ENCODE peak calls at places on chromosome 12, in six cellular contexts. Y is neuronal stem cell, D is IMR-90, K is mesenchymal stem cell, Z is H1, A is trophoblast cell. U is an unnamed sample. For H3K9me3, the result is how much of the 10 kb centered on the place peaks cover.

GRCh38 chr12:121958521-121959240 is 40.3 kb downstream of the CFAP251 start:
- DNase-seq in Y (no peak), A (no peak), K (peak), Z (no peak), D (peak), U (no peak)

GRCh38 chr12:75646329-75646940 is 135.0 kb upstream of the KRR1 start:
- DNase-seq in A (no peak), D (peak), K (no peak), Z (no peak), Y (no peak), U (no peak)

GRCh38 chr12:7241404-7242005 is 52.0 kb downstream of the PEX5 start:
- DNase-seq in D (peak), K (peak), A (peak), Y (no peak), Z (no peak), U (no peak)

GRCh38 chr12:7118914-7119313 is 9.8 kb downstream of the RBP5 start:
- DNase-seq in Z (no peak), Y (no peak), K (no peak), D (no peak), A (no peak), U (no peak)

GRCh38 chr12:11896530-11896929 is 174.2 kb upstream of the BCL2L14 start:
- DNase-seq in Y (no peak), D (no peak), A (no peak), Z (no peak), K (no peak), U (no peak)

GRCh38 chr12:42732908-42733411 is 143.4 kb upstream of the PRICKLE1 start:
- DNase-seq in K (no peak), Y (no peak), A (no peak), Z (no peak), D (no peak), U (no peak)

GRCh38 chr12:103282124-103282523 is 213.6 kb downstream of the C12orf42 start:
- DNase-seq in Y (no peak), A (no peak), D (no peak), K (no peak), Z (no peak), U (no peak)

GRCh38 chr12:80966001-80966400 is 28.3 kb upstream of the LIN7A start:
- DNase-seq in A (no peak), Y (no peak), Z (peak), K (no peak), D (no peak), U (peak)

GRCh38 chr12:109169676-109170075 is 53.3 kb downstream of the ACACB start:
- DNase-seq in D (peak), A (no peak), K (peak), Y (no peak), Z (no peak), U (no peak)

GRCh38 chr12:80937391-80938238 is at the start of gene LIN7A:
- DNase-seq in K (peak), Z (no peak), D (peak), Y (peak), A (peak), U (peak)

DNA sequence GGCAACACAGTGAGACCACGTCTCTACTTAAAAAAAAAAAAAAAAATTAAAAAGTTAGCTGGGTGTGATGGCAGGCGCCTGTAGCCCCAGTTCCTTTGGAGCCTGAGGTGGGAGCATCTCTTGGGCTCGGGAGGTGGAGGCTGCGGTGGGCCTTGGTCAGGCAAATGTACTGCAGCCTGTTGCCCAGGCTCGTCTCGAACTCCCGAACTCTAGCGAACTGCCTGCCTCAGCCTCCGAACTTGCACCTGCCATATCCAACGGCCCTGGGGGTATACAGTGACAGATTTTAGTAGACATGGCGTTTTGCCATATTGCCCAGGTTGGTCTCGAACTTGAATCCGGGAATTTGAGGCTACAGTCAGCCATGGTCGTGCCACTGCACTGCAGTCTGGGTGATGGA is 195.4 kb downstream of the ALG10 start:
- DNase-seq in D (no peak), K (no peak), Y (no peak), A (no peak), Z (no peak), U (no peak)
- H3K9me3 ChIP-seq in D (under half), K (under half), Y (under half), A (half or more), Z (half or more), U (under half)

DNA sequence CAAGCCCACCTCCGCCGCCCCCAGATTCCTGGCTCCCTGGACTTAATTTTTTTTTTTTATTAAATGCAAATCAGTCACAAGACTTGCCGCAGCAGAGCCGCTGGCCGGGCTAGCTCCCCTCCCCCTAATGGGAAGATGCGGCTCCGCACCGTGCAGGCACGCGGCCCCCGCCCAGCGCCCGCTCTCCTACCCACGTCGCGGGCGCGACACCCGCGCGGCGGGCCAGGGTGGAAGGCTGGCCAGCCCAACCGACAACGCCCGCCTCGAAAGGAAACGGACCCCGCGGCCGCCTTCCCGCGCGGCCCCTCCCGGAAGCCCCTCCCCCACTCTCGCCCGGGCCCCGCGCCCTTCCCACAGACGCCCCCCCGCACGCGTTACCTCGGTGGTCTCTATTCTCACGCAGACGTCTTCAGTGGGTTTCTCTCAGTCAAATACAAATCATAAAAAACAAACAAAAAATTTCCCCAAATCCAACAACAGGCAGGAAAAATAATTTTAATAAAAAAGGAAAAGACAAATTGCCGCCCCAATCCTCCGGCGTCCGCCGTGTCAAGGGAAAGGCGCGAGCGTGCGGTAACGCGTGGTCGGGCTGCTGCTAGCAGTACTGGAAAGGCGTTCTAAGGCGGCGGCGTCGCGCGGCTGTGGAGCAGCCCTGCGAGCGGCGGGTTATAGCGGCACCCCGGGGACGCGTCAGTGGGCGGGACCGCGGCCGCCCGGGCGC is at the start of gene SLC38A2:
- DNase-seq in Y (peak), A (peak), D (peak), K (peak), Z (no peak), U (peak)
- H2BK120ac ChIP-seq in Y (peak), A (peak), D (peak), K (peak), Z (peak), U (peak)

DNA sequence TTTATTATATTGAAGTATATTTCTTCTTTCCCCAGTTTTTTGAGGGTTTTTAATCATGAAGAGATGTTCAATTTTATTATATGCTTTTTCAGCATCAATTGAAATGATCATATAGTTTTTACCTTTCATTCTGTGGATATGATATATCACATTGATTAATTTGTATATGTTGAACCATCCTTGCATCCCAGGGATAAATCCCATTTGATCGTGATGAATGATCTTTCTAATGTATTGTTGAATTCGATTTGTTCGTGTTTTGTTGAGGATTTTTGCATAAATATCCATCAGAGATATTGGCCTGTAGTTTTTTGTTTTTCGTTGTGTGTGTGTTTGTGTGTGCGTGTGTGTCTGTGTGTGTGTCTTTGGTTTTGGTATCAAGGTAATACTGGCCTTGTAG is 196.4 kb downstream of the CRADD start:
- DNase-seq in D (no peak), Y (no peak), Z (no peak), A (no peak), K (no peak), U (no peak)
- H3K9me3 ChIP-seq in D (under half), Y (under half), Z (under half), A (under half), K (half or more), U (under half)

GRCh38 chr12:62724947-62725447 is 210.0 kb downstream of the PPM1H start:
- DNase-seq in D (peak), K (peak), Y (peak), Z (no peak), A (peak), U (peak)

GRCh38 chr12:62724285-62724684 is 210.7 kb downstream of the PPM1H start:
- DNase-seq in Z (no peak), A (no peak), K (no peak), D (no peak), Y (no peak), U (no peak)

GRCh38 chr12:62725781-62726180 is 209.2 kb downstream of the PPM1H start:
- DNase-seq in D (no peak), Z (no peak), A (no peak), K (no peak), Y (no peak), U (no peak)

GRCh38 chr12:62720661-62721330 is 214.2 kb downstream of the PPM1H start:
- DNase-seq in D (peak), Z (no peak), A (no peak), K (peak), Y (no peak), U (no peak)

DNA sequence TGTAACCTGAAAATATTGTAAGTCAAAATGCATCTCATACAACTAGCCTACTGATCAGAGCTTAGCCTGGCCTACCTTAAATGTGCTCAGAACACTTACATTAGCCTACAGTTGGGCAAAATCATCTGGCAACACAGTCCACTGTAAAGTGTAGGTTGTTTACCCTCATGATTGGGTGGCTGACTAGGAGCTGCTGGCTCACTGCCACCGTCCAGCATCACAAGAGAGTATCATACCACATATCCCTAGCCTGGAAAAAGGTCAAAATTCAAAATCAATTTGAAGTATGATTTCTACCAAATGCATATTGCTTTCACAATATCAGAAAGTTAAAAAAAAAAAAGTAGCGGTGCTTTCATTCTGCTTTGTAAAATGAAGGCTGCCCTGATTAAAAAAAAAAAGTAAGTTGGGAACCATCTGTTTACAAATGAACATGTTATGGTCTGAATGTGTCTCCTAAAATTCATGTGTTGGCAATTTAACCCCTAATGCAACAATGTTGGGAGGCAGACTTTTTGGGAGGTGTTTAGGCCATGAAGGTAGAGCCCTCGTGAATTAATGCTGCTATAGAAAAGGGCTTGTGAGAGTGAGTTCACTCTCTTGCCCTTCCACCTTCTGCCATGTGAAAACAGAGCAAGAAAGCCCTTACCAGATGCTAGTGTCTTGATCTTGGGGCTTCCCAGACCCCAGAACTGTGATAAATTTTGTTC is 211.8 kb downstream of the PPM1H start:
- DNase-seq in Z (no peak), A (no peak), D (peak), K (no peak), Y (no peak), U (no peak)
- H2BK120ac ChIP-seq in Z (peak), A (no peak), D (peak), K (no peak), Y (no peak), U (peak)

GRCh38 chr12:34296143-34297041 is 274.1 kb downstream of the ALG10 start:
- DNase-seq in K (no peak), Z (no peak), A (no peak), D (no peak), Y (no peak), U (no peak)

GRCh38 chr12:34297126-34297789 is 275.0 kb downstream of the ALG10 start:
- DNase-seq in K (no peak), Z (no peak), A (no peak), Y (no peak), D (no peak), U (no peak)

GRCh38 chr12:34298176-34298970 is 276.1 kb downstream of the ALG10 start:
- DNase-seq in K (no peak), A (no peak), Y (no peak), D (no peak), Z (no peak), U (no peak)

GRCh38 chr12:34298971-34299801 is 276.9 kb downstream of the ALG10 start:
- DNase-seq in Z (no peak), K (no peak), D (no peak), A (no peak), Y (no peak), U (no peak)

DNA sequence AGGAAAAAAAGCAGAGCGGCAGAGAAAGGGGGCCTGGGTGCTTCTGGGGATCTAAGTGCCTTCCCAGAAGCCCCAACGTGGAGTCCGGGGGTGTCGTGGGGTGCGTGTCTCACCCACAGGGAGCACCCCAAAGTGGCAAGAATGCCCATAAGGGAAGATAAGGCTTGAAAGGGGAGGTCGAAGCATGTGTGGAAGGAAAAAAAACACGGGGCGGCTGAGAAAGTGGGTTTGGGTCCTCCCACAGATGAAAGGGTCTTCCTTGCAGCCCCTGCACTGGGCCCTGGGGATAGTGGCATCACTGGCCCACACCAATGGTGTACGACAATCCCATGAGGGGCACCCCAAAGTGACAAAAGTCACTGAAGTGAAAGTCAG is 275.5 kb downstream of the ALG10 start:
- DNase-seq in K (no peak), Z (no peak), D (no peak), Y (no peak), A (no peak), U (no peak)
- H3K9me3 ChIP-seq in K (under half), Z (half or more), D (half or more), Y (half or more), A (half or more), U (under half)

DNA sequence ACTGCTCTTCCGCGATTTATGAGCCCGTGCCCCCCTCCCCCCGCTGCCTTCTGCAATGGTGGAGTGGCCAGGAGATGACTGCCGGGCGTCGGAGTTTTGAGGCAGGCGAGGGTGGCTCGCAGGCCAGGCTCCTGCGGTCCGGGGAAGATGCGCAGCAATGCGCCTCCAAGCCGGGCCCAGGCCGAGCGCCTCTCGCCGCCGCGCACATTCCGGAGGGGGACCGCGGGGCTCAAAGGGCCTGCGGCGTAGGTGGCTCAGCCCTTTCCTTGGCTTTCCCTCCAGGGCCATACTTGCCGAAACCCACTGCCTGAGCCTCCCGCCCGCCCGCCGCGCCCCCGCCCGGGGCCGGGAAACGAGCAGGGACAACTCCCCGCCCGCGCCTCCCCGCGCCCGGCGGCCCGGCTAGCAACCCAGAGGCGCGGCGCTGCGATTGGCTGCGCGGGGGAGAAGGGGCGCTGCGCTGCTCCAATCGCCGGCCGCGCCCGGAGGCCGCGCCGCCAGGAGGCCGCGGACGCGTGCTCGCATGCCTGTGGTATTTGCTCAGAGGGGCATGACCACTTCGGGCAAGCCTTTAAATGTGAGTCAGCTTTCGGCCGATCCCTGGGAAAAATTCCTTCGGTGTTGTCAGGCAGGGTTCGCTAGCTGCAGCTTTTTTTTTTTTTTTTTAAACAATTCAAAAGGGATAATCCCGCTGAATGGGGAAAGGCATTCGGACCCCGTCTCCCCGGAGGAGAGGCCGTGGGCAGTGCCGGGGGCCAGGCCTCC is 157.9 kb upstream of the PARP11 start:
- DNase-seq in D (peak), A (peak), Z (peak), Y (peak), K (peak), U (peak)
- H2BK120ac ChIP-seq in D (peak), A (peak), Z (peak), Y (peak), K (peak), U (no peak)

GRCh38 chr12:105341010-105341409 is 10.5 kb downstream of the C12orf75 start:
- DNase-seq in D (peak), Z (no peak), K (no peak), A (no peak), Y (no peak), U (no peak)
- H3K9me3 ChIP-seq in D (under half), Z (under half), K (under half), A (under half), Y (under half), U (under half)

DNA sequence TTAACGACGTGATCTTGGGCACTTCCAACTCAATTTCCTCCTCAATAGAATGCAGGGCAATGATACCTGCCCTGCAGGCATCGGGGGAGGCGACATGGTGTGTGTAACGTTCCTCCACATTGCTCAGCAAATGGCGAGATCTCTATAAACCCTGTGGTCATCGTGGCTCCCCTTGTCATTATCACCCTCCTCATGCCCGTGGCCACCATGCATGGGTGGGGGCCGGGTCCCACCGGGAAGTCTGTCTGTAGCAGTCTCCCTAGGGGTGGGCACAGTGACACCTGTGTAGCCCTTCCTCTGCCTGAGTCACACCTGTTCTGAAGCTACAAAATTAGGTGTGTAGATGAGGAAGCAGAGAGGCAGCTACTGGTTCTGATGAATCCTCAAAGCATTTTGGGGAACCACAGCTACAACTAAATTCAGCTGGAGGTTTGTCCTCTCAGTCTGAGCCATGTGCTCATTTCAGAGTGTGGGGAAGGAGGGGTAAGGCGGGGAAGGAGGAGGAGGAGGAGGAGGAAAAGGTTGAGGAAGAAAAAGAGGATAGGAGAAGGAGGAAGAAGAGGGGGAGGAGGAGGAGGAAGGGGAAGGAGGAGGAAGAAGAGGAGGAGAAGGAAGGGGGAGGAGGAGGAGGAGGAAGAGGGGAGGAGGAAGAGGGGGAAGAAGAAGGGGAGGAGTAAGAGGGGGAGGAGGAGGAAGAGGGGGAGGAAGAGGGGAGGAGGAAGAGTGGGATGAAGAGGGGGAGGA is 11.0 kb upstream of the CACNA2D4 start:
- DNase-seq in D (no peak), A (no peak), Z (peak), Y (no peak), K (no peak), U (peak)
- H2BK120ac ChIP-seq in D (no peak), A (no peak), Z (no peak), Y (no peak), K (no peak), U (no peak)